ENCODE peak calls at places on chromosome 11, in six cellular contexts. G is right lobe of liver, B is fibroblast of lung, O is dorsolateral prefrontal cortex, J is AG10803, Z is AG04450. T is an unnamed sample.

GRCh38 chr11:104946907-104947306 is 21.5 kb downstream of the CASP4 start:
- DNase-seq in B (peak; percentile 62), G (no peak), Z (no peak), O (no peak), J (peak; percentile 59), T (peak; percentile 61)

GRCh38 chr11:46640034-46640788 is 22.9 kb downstream of the ATG13 start:
- DNase-seq in B (no peak), J (no peak), G (no peak), Z (no peak), O (no peak), T (no peak)

GRCh38 chr11:27646051-27646818 is 54.0 kb downstream of the BDNF start:
- DNase-seq in Z (no peak), G (no peak), J (no peak), B (no peak), O (no peak), T (no peak)

GRCh38 chr11:77250881-77251640 is 50.4 kb downstream of the GDPD4 start:
- DNase-seq in J (no peak), Z (no peak), O (no peak), B (peak; percentile 46), G (no peak), T (peak; percentile 40)

GRCh38 chr11:17430616-17431015 is 42.2 kb upstream of the KCNJ11 start:
- DNase-seq in O (no peak), J (no peak), B (no peak), G (no peak), Z (no peak), T (no peak)

GRCh38 chr11:130703489-130704190 is 212.6 kb downstream of the SNX19 start:
- DNase-seq in Z (no peak), B (no peak), G (no peak), J (no peak), O (no peak), T (no peak)

GRCh38 chr11:105219670-105220069 is 80.1 kb upstream of the CARD18 start:
- DNase-seq in O (no peak), Z (no peak), B (no peak), G (no peak), J (no peak), T (no peak)

GRCh38 chr11:47773882-47774281 is 6.7 kb upstream of the FNBP4 start:
- DNase-seq in G (no peak), B (no peak), Z (no peak), O (no peak), J (no peak), T (no peak)

GRCh38 chr11:106012744-106013143 is 9.3 kb downstream of the MSANTD4 start:
- DNase-seq in O (peak; percentile 31), Z (peak; percentile 72), B (peak; percentile 89), G (no peak), J (peak; percentile 23), T (peak; percentile 82)

GRCh38 chr11:84722583-84723108 is 904.5 kb downstream of the DLG2 start:
- DNase-seq in Z (no peak), O (no peak), B (no peak), G (no peak), J (no peak), T (no peak)

GRCh38 chr11:11867720-11868119 is 25.9 kb downstream of the USP47 start:
- DNase-seq in G (no peak), Z (no peak), J (no peak), O (no peak), B (no peak), T (no peak)
- TF ChIP-seq CTCF in G (no peak), Z (no peak), J (no peak), O (no peak), B (no peak), T (no peak)

GRCh38 chr11:123742778-123743177 is 1.3 kb upstream of the ZNF202 start:
- DNase-seq in Z (no peak), J (no peak), G (no peak), B (no peak), O (no peak), T (no peak)
- H3K4me3 ChIP-seq in Z (no peak overlapping the region), J (no peak overlapping the region), G (no peak overlapping the region), B (no peak overlapping the region), O (peak overlapping the region; percentile 91), T (no peak overlapping the region)

GRCh38 chr11:405976-406795 is 8.6 kb downstream of the SIGIRR start:
- DNase-seq in G (peak; percentile 61), O (no peak), J (no peak), B (no peak), Z (no peak), T (no peak)

GRCh38 chr11:405323-405975 is 9.3 kb downstream of the SIGIRR start:
- DNase-seq in J (no peak), B (peak; percentile 29), G (peak; percentile 93), O (no peak), Z (no peak), T (peak; percentile 71)

GRCh38 chr11:408154-409007 is 6.4 kb downstream of the SIGIRR start:
- DNase-seq in J (no peak), B (no peak), Z (no peak), G (peak; percentile 49), O (no peak), T (no peak)

GRCh38 chr11:407651-408080 is 7.1 kb downstream of the SIGIRR start:
- DNase-seq in Z (no peak), B (no peak), J (no peak), G (no peak), O (no peak), T (no peak)

DNA sequence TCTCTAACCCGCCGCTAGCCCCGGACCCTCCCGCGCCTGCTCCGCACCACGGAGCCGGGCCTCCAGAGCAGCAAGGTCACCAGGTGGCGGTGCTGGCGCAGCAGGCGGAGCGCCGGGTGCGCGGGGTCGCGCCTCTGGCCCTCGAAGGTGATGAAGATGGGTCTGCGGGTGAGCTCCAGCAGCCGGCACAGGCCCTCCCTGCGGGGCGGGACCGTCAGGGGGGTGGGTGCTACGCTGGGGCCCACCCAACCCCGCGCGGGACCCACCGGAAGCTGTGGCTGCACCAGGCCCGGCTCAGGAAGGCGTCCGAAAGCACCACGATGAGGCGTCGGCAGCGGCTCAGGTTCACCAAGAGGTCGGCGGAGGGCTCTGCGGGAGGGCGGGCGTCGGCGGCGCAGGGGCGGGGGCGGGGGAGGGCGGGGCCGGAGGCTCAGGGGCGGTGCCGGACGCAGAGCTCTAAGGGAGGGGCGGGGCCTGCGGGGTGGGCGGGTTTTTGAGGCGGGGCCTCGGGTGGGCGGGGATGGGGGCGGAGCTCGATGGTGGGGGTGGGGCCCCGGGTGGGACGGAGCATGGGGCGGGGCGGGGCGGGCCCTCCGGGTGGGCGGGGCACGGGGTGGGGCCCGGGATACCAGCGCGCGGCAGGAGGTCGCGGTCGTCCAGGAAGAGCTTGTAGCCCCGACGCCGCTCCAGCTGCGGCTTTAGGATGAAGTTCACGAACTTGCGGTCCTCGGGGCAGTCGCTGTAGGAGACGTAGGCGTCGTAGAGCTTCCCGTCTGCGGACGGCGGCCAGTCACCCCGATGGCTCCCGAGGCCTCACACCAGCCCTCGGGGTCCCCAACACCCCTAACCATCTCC is 7.8 kb downstream of the SIGIRR start:
- DNase-seq in Z (peak; percentile 41), G (peak; percentile 94), O (no peak), J (peak; percentile 75), B (peak; percentile 71), T (peak; percentile 77)
- TF ChIP-seq CTCF in Z (no peak), G (peak; percentile 23), O (peak; percentile 32), J (no peak), B (no peak), T (no peak)

GRCh38 chr11:124543554-124543953 is at the start of gene OR8B12:
- DNase-seq in Z (no peak), O (no peak), B (no peak), G (no peak), J (no peak), T (no peak)

GRCh38 chr11:124543145-124543544 is 309 bp downstream of the OR8B12 start:
- DNase-seq in B (no peak), J (no peak), O (no peak), G (no peak), Z (no peak), T (no peak)

GRCh38 chr11:124538019-124538418 is 5.4 kb downstream of the OR8B12 start:
- DNase-seq in B (peak; percentile 76), O (no peak), J (peak; percentile 36), Z (peak; percentile 10), G (no peak), T (peak; percentile 74)

GRCh38 chr11:124536520-124536919 is 6.9 kb downstream of the OR8B12 start:
- DNase-seq in O (peak; percentile 65), B (peak; percentile 32), Z (no peak), J (peak; percentile 25), G (no peak), T (peak; percentile 30)

DNA sequence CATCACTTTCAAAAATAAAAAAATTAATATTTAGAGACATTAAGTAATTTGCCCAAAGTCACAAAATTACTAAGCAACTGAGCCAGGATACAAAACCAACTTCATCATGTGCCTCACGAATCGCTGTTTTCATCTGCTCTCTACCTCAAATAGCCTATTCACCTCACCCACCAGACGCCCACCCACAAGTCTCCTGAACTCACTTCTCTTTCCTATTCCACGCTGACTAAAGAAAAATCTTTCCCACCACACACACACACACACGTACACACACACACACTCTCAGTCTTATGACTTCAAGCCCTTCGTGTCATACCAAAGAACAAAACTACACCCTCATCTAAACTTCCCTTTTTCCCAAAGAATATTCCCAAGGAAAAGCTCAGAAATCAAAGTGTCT is 2.2 kb downstream of the OR8B12 start:
- DNase-seq in G (no peak), Z (no peak), O (no peak), B (no peak), J (no peak), T (no peak)
- H3K4me3 ChIP-seq in G (no peak overlapping the region), Z (no peak overlapping the region), O (no peak overlapping the region), B (no peak overlapping the region), J (no peak overlapping the region), T (no peak overlapping the region)

GRCh38 chr11:121870202-121871045 is 245.6 kb downstream of the BLID start:
- DNase-seq in Z (no peak), O (no peak), G (no peak), J (peak; percentile 72), B (peak; percentile 28), T (peak; percentile 69)
- TF ChIP-seq CTCF in Z (peak; percentile 24), O (no peak), G (no peak), J (peak; percentile 30), B (no peak), T (peak; percentile 23)

GRCh38 chr11:112200252-112200651 is 24.9 kb downstream of the BCO2 start:
- DNase-seq in Z (no peak), B (no peak), O (no peak), J (no peak), G (no peak), T (no peak)

GRCh38 chr11:112196519-112197087 is 21.3 kb downstream of the BCO2 start:
- DNase-seq in O (no peak), J (no peak), B (no peak), G (no peak), Z (no peak), T (no peak)

GRCh38 chr11:112195906-112196305 is 20.6 kb downstream of the BCO2 start:
- DNase-seq in B (no peak), G (no peak), O (no peak), Z (no peak), J (peak; percentile 47), T (no peak)
- H3K4me3 ChIP-seq in B (no peak overlapping the region), G (no peak overlapping the region), O (no peak overlapping the region), Z (no peak overlapping the region), J (no peak overlapping the region), T (no peak overlapping the region)

GRCh38 chr11:68950268-68950667 is 30.5 kb downstream of the MRGPRD start:
- DNase-seq in Z (no peak), J (no peak), O (no peak), B (peak; percentile 17), G (no peak), T (peak; percentile 4)
- TF ChIP-seq CTCF in Z (peak; percentile 45), J (peak; percentile 52), O (no peak), B (peak; percentile 13), G (no peak), T (peak; percentile 42)